ENCODE peak calls at places on chromosomes 11 and 22, in ten cellular contexts. One of them, this sample, is unnamed.

GRCh38 chr22:29040385-29041275 is 21.0 kb downstream of the C22orf31 start:
- DNase-seq in colonic mucosa: peak
- DNase-seq in tibial nerve: peak
- DNase-seq in breast epithelium: peak
- DNase-seq in left ventricle myocardium inferior: no peak
- DNase-seq in esophagus squamous epithelium: no peak
- DNase-seq in mucosa of descending colon: no peak
- DNase-seq in H9: peak
- DNase-seq in glutamatergic neuron: peak
- DNase-seq in dorsolateral prefrontal cortex: no peak
- DNase-seq in this sample: peak

GRCh38 chr22:29947410-29948387 is 64.7 kb downstream of the MTMR3 start:
- DNase-seq in colonic mucosa: no peak
- DNase-seq in tibial nerve: no peak
- DNase-seq in breast epithelium: no peak
- DNase-seq in left ventricle myocardium inferior: no peak
- DNase-seq in esophagus squamous epithelium: no peak
- DNase-seq in mucosa of descending colon: no peak
- DNase-seq in H9: no peak
- DNase-seq in glutamatergic neuron: no peak
- DNase-seq in dorsolateral prefrontal cortex: no peak
- DNase-seq in this sample: no peak

GRCh38 chr11:74466916-74467885 is at the start of gene KCNE3:
- DNase-seq in colonic mucosa: peak
- DNase-seq in tibial nerve: no peak
- DNase-seq in breast epithelium: no peak
- DNase-seq in left ventricle myocardium inferior: peak
- DNase-seq in esophagus squamous epithelium: no peak
- DNase-seq in mucosa of descending colon: peak
- DNase-seq in H9: peak
- DNase-seq in glutamatergic neuron: peak
- DNase-seq in dorsolateral prefrontal cortex: no peak
- DNase-seq in this sample: peak

GRCh38 chr11:67301951-67302516 is 1.3 kb upstream of the SSH3 start:
- DNase-seq in colonic mucosa: peak
- DNase-seq in tibial nerve: no peak
- DNase-seq in breast epithelium: no peak
- DNase-seq in left ventricle myocardium inferior: peak
- DNase-seq in esophagus squamous epithelium: no peak
- DNase-seq in mucosa of descending colon: peak
- DNase-seq in H9: peak
- DNase-seq in glutamatergic neuron: peak
- DNase-seq in dorsolateral prefrontal cortex: peak
- DNase-seq in this sample: peak

GRCh38 chr22:43126506-43127165 is 16.1 kb downstream of the BIK start:
- DNase-seq in colonic mucosa: peak
- DNase-seq in tibial nerve: no peak
- DNase-seq in breast epithelium: no peak
- DNase-seq in left ventricle myocardium inferior: no peak
- DNase-seq in esophagus squamous epithelium: no peak
- DNase-seq in mucosa of descending colon: peak
- DNase-seq in H9: no peak
- DNase-seq in glutamatergic neuron: no peak
- DNase-seq in dorsolateral prefrontal cortex: no peak
- DNase-seq in this sample: no peak

GRCh38 chr11:115430345-115430744 is 73.9 kb downstream of the CADM1 start:
- DNase-seq in colonic mucosa: no peak
- DNase-seq in tibial nerve: no peak
- DNase-seq in breast epithelium: no peak
- DNase-seq in left ventricle myocardium inferior: no peak
- DNase-seq in esophagus squamous epithelium: no peak
- DNase-seq in mucosa of descending colon: no peak
- DNase-seq in H9: no peak
- DNase-seq in glutamatergic neuron: no peak
- DNase-seq in dorsolateral prefrontal cortex: no peak
- DNase-seq in this sample: no peak

GRCh38 chr11:92495107-92495793 is 270.6 kb downstream of the FAT3 start:
- DNase-seq in colonic mucosa: no peak
- DNase-seq in tibial nerve: no peak
- DNase-seq in breast epithelium: no peak
- DNase-seq in left ventricle myocardium inferior: no peak
- DNase-seq in esophagus squamous epithelium: no peak
- DNase-seq in mucosa of descending colon: no peak
- DNase-seq in H9: no peak
- DNase-seq in glutamatergic neuron: no peak
- DNase-seq in dorsolateral prefrontal cortex: no peak
- DNase-seq in this sample: no peak

GRCh38 chr11:35786918-35787557 is 124.5 kb downstream of the TRIM44 start:
- DNase-seq in colonic mucosa: no peak
- DNase-seq in tibial nerve: no peak
- DNase-seq in breast epithelium: no peak
- DNase-seq in left ventricle myocardium inferior: no peak
- DNase-seq in esophagus squamous epithelium: no peak
- DNase-seq in mucosa of descending colon: no peak
- DNase-seq in H9: no peak
- DNase-seq in glutamatergic neuron: peak
- DNase-seq in dorsolateral prefrontal cortex: no peak
- DNase-seq in this sample: no peak

GRCh38 chr11:115613004-115613403 is 108.8 kb upstream of the CADM1 start:
- DNase-seq in colonic mucosa: no peak
- DNase-seq in tibial nerve: no peak
- DNase-seq in breast epithelium: no peak
- DNase-seq in left ventricle myocardium inferior: no peak
- DNase-seq in esophagus squamous epithelium: no peak
- DNase-seq in mucosa of descending colon: no peak
- DNase-seq in H9: no peak
- DNase-seq in glutamatergic neuron: no peak
- DNase-seq in dorsolateral prefrontal cortex: no peak
- DNase-seq in this sample: no peak

GRCh38 chr11:72037554-72038311 is 39.0 kb downstream of the IL18BP start:
- DNase-seq in colonic mucosa: no peak
- DNase-seq in tibial nerve: no peak
- DNase-seq in breast epithelium: no peak
- DNase-seq in left ventricle myocardium inferior: peak
- DNase-seq in esophagus squamous epithelium: no peak
- DNase-seq in mucosa of descending colon: no peak
- DNase-seq in H9: no peak
- DNase-seq in glutamatergic neuron: no peak
- DNase-seq in dorsolateral prefrontal cortex: no peak
- DNase-seq in this sample: no peak

GRCh38 chr11:12862761-12863469 is 146.2 kb upstream of the RASSF10 start:
- DNase-seq in colonic mucosa: no peak
- DNase-seq in tibial nerve: peak
- DNase-seq in breast epithelium: no peak
- DNase-seq in left ventricle myocardium inferior: peak
- DNase-seq in esophagus squamous epithelium: no peak
- DNase-seq in mucosa of descending colon: peak
- DNase-seq in H9: peak
- DNase-seq in glutamatergic neuron: peak
- DNase-seq in dorsolateral prefrontal cortex: peak
- DNase-seq in this sample: peak

GRCh38 chr11:35111171-35112055 is 27.6 kb upstream of the CD44 start:
- DNase-seq in colonic mucosa: peak
- DNase-seq in tibial nerve: no peak
- DNase-seq in breast epithelium: peak
- DNase-seq in left ventricle myocardium inferior: no peak
- DNase-seq in esophagus squamous epithelium: no peak
- DNase-seq in mucosa of descending colon: no peak
- DNase-seq in H9: no peak
- DNase-seq in glutamatergic neuron: no peak
- DNase-seq in dorsolateral prefrontal cortex: no peak
- DNase-seq in this sample: no peak

GRCh38 chr11:77188323-77188911 is 60.4 kb downstream of the MYO7A start:
- DNase-seq in colonic mucosa: peak
- DNase-seq in tibial nerve: peak
- DNase-seq in breast epithelium: peak
- DNase-seq in left ventricle myocardium inferior: peak
- DNase-seq in esophagus squamous epithelium: no peak
- DNase-seq in mucosa of descending colon: peak
- DNase-seq in H9: peak
- DNase-seq in glutamatergic neuron: peak
- DNase-seq in dorsolateral prefrontal cortex: peak
- DNase-seq in this sample: peak

DNA sequence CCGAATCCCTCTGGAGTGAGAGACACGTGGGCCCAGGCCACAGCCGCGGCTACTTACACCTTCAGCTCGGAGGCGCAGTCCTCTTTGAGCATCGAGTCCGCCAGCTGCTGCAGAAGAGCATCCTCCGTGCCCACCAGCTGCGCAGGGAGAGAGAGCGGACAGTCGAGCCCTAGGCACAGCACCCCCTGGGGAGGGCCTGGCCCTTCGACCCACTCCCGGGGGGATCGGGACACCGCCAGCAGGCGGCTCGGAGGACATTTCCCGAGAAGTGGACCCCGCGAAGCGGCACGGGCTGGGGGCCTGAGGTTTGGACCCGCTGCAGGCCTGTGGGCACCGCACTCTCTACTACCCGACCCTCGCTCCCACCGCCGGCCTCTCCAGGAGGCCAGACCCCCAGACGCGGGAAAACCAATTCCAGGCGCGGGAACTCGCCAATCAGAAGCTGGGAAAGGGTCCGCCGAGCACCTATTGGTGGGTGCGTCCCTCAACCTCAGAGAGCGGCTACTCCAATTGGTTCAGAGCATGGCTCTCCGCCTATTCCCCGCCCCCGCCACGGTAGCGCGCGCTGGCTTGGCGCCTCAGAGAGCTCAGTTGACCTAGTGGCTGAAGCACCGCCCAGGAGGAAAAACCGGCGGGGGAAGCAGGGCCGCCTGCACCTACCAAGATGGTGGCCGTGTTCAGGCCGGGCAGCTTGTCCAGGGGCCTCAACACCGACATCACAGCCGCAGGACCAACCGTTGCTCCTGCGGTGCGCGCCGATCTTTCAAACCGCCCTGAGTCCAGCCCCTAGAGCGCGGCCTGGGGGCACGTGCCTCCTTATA is at the start of gene CENPM:
- DNase-seq in colonic mucosa: peak
- DNase-seq in tibial nerve: peak
- DNase-seq in breast epithelium: peak
- DNase-seq in left ventricle myocardium inferior: peak
- DNase-seq in esophagus squamous epithelium: peak
- DNase-seq in mucosa of descending colon: peak
- DNase-seq in H9: peak
- DNase-seq in glutamatergic neuron: peak
- DNase-seq in dorsolateral prefrontal cortex: peak
- DNase-seq in this sample: peak
- TF ChIP-seq CTCF in colonic mucosa: no peak
- TF ChIP-seq CTCF in tibial nerve: peak
- TF ChIP-seq CTCF in breast epithelium: no peak
- TF ChIP-seq CTCF in left ventricle myocardium inferior: peak
- TF ChIP-seq CTCF in esophagus squamous epithelium: no peak
- TF ChIP-seq CTCF in mucosa of descending colon: no peak
- TF ChIP-seq CTCF in H9: peak
- TF ChIP-seq CTCF in glutamatergic neuron: no peak
- TF ChIP-seq CTCF in dorsolateral prefrontal cortex: no peak
- TF ChIP-seq CTCF in this sample: no peak

DNA sequence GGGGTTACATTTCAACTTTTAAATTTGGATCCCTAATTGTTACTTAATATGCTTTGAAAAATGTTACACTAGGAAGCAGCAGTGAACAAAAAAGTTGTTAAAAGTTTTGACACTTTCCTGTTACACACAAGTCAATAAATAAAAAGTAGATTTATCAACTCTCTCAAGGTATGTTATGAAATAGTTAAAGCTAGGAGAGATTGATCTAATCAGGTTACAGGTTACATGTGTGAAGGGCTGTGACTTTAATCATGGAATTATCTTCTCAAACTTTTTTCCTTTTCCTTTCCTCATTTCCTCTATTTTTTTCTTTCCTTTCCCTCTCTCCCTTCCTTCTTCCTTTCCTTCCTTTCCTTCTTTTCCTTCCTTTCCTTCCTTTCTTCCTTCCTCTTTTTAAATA is 77.0 kb upstream of the RAB38 start:
- DNase-seq in colonic mucosa: no peak
- DNase-seq in tibial nerve: no peak
- DNase-seq in breast epithelium: no peak
- DNase-seq in left ventricle myocardium inferior: no peak
- DNase-seq in esophagus squamous epithelium: no peak
- DNase-seq in mucosa of descending colon: no peak
- DNase-seq in H9: no peak
- DNase-seq in glutamatergic neuron: no peak
- DNase-seq in dorsolateral prefrontal cortex: no peak
- DNase-seq in this sample: no peak
- TF ChIP-seq CTCF in colonic mucosa: no peak
- TF ChIP-seq CTCF in tibial nerve: no peak
- TF ChIP-seq CTCF in breast epithelium: no peak
- TF ChIP-seq CTCF in left ventricle myocardium inferior: no peak
- TF ChIP-seq CTCF in esophagus squamous epithelium: no peak
- TF ChIP-seq CTCF in mucosa of descending colon: no peak
- TF ChIP-seq CTCF in H9: no peak
- TF ChIP-seq CTCF in glutamatergic neuron: no peak
- TF ChIP-seq CTCF in dorsolateral prefrontal cortex: no peak
- TF ChIP-seq CTCF in this sample: no peak

GRCh38 chr11:41660585-41660984 is 201.1 kb upstream of the LRRC4C start:
- DNase-seq in colonic mucosa: no peak
- DNase-seq in tibial nerve: no peak
- DNase-seq in breast epithelium: no peak
- DNase-seq in left ventricle myocardium inferior: no peak
- DNase-seq in esophagus squamous epithelium: no peak
- DNase-seq in mucosa of descending colon: no peak
- DNase-seq in H9: peak
- DNase-seq in glutamatergic neuron: no peak
- DNase-seq in dorsolateral prefrontal cortex: no peak
- DNase-seq in this sample: no peak
- TF ChIP-seq CTCF in colonic mucosa: no peak
- TF ChIP-seq CTCF in tibial nerve: no peak
- TF ChIP-seq CTCF in breast epithelium: no peak
- TF ChIP-seq CTCF in left ventricle myocardium inferior: no peak
- TF ChIP-seq CTCF in esophagus squamous epithelium: no peak
- TF ChIP-seq CTCF in mucosa of descending colon: no peak
- TF ChIP-seq CTCF in H9: peak
- TF ChIP-seq CTCF in glutamatergic neuron: peak
- TF ChIP-seq CTCF in dorsolateral prefrontal cortex: no peak
- TF ChIP-seq CTCF in this sample: no peak

GRCh38 chr11:42631223-42631843 is 680.5 kb upstream of the API5 start:
- DNase-seq in colonic mucosa: no peak
- DNase-seq in tibial nerve: no peak
- DNase-seq in breast epithelium: no peak
- DNase-seq in left ventricle myocardium inferior: no peak
- DNase-seq in esophagus squamous epithelium: no peak
- DNase-seq in mucosa of descending colon: no peak
- DNase-seq in H9: no peak
- DNase-seq in glutamatergic neuron: no peak
- DNase-seq in dorsolateral prefrontal cortex: no peak
- DNase-seq in this sample: no peak
- TF ChIP-seq CTCF in colonic mucosa: no peak
- TF ChIP-seq CTCF in tibial nerve: peak
- TF ChIP-seq CTCF in breast epithelium: no peak
- TF ChIP-seq CTCF in left ventricle myocardium inferior: no peak
- TF ChIP-seq CTCF in esophagus squamous epithelium: no peak
- TF ChIP-seq CTCF in mucosa of descending colon: no peak
- TF ChIP-seq CTCF in H9: peak
- TF ChIP-seq CTCF in glutamatergic neuron: no peak
- TF ChIP-seq CTCF in dorsolateral prefrontal cortex: peak
- TF ChIP-seq CTCF in this sample: no peak

This sample was measured in mesothelial cell of epicardium.